ENCODE peak calls at places on chromosomes 1 and 21, in five cellular contexts. X is left lung, P is Peyer's patch, O is thyroid gland, Z is hepatocyte. D is an unnamed sample.
A peak's percentile ranks its signal among the peaks of the same experiment; 100 is the strongest.

GRCh38 chr1:214581785-214582184 is 21.2 kb upstream of the CENPF start:
- DNase-seq in Z (no peak), X (no peak), O (no peak), P (no peak), D (no peak)

GRCh38 chr1:93638981-93639380 is 42.7 kb downstream of the BCAR3 start:
- DNase-seq in P (no peak), X (no peak), O (peak; percentile 54), Z (no peak), D (no peak)

GRCh38 chr1:160830321-160831153 is 32.1 kb downstream of the CD244 start:
- DNase-seq in O (peak; percentile 80), P (peak; percentile 92), X (peak; percentile 85), Z (peak; percentile 86), D (peak; percentile 70)

GRCh38 chr1:230208619-230209261 is 141.7 kb downstream of the GALNT2 start:
- DNase-seq in P (peak; percentile 59), X (no peak), O (no peak), Z (no peak), D (no peak)

GRCh38 chr21:32494946-32495703 is 82.6 kb downstream of the EVA1C start:
- DNase-seq in P (no peak), X (no peak), O (no peak), Z (peak; percentile 10), D (no peak)

GRCh38 chr1:111603979-111604378 is 15.6 kb upstream of the RAP1A start:
- DNase-seq in Z (no peak), P (peak; percentile 90), X (no peak), O (peak; percentile 14), D (no peak)

GRCh38 chr1:78231477-78231876 is 185.7 kb downstream of the GIPC2 start:
- DNase-seq in P (peak; percentile 49), Z (no peak), O (no peak), X (no peak), D (no peak)

GRCh38 chr1:151165281-151165737 is 393 bp downstream of the LYSMD1 start:
- DNase-seq in Z (peak; percentile 62), P (peak; percentile 61), O (peak; percentile 34), X (no peak), D (no peak)

GRCh38 chr1:227922501-227923352 is 25.0 kb downstream of the WNT9A start:
- DNase-seq in P (no peak), O (no peak), X (peak; percentile 67), Z (no peak), D (no peak)

GRCh38 chr1:240465531-240465940 is 146.4 kb downstream of the GREM2 start:
- DNase-seq in P (no peak), Z (no peak), X (no peak), O (no peak), D (no peak)

GRCh38 chr1:145782166-145783099 is 41.5 kb downstream of the RNF115 start:
- DNase-seq in X (no peak), Z (no peak), O (no peak), P (no peak), D (no peak)

GRCh38 chr1:41741244-41741643 is 177.5 kb downstream of the HIVEP3 start:
- DNase-seq in Z (no peak), P (no peak), O (no peak), X (no peak), D (no peak)

GRCh38 chr1:28313710-28314510 is 14.9 kb upstream of the MED18 start:
- DNase-seq in Z (peak; percentile 90), X (peak; percentile 96), O (peak; percentile 82), P (peak; percentile 82), D (peak; percentile 93)

GRCh38 chr1:177983824-177984528 is 14.1 kb upstream of the SEC16B start:
- DNase-seq in P (no peak), X (no peak), O (peak; percentile 2), Z (peak; percentile 78), D (no peak)

GRCh38 chr1:199054706-199055105 is 415.9 kb downstream of the PTPRC start:
- DNase-seq in P (no peak), O (no peak), Z (no peak), X (no peak), D (no peak)

GRCh38 chr1:59261537-59261936 is 35.4 kb upstream of the FGGY start:
- DNase-seq in O (no peak), Z (peak; percentile 10), P (no peak), X (no peak), D (no peak)

GRCh38 chr1:72281144-72281543 is 1.2 kb downstream of the NEGR1 start:
- DNase-seq in X (no peak), O (no peak), P (no peak), Z (no peak), D (no peak)

GRCh38 chr1:75764057-75764655 is 21.9 kb upstream of the RABGGTB start:
- DNase-seq in O (no peak), P (no peak), X (no peak), Z (no peak), D (no peak)

GRCh38 chr1:202160377-202160940 is at the start of gene PTPN7:
- DNase-seq in X (peak; percentile 91), Z (no peak), P (peak; percentile 86), O (no peak), D (no peak)

GRCh38 chr1:156840880-156841279 is 18.0 kb downstream of the INSRR start:
- DNase-seq in Z (no peak), O (no peak), P (no peak), X (no peak), D (no peak)

GRCh38 chr21:42690586-42690985 is 37.2 kb downstream of the PDE9A start:
- DNase-seq in Z (no peak), X (peak; percentile 45), O (no peak), P (no peak), D (no peak)

GRCh38 chr21:40054403-40054802 is 187.2 kb downstream of the PCP4 start:
- DNase-seq in X (peak; percentile 73), P (no peak), O (peak; percentile 99), Z (peak; percentile 23), D (no peak)

GRCh38 chr1:50279622-50280320 is 143.5 kb downstream of the DMRTA2 start:
- DNase-seq in X (no peak), O (peak; percentile 51), Z (peak; percentile 52), P (no peak), D (no peak)

GRCh38 chr1:78091886-78092285 is 46.1 kb downstream of the GIPC2 start:
- DNase-seq in P (no peak), X (no peak), O (no peak), Z (no peak), D (no peak)

GRCh38 chr1:162712317-162713029 is 78.0 kb upstream of the HSD17B7 start:
- DNase-seq in X (no peak), O (no peak), P (no peak), Z (no peak), D (no peak)

GRCh38 chr1:162349635-162350330 is 26.9 kb downstream of the SPATA46 start:
- DNase-seq in P (peak; percentile 57), O (no peak), Z (peak; percentile 67), X (no peak), D (no peak)

GRCh38 chr1:28456078-28456477 is 49.8 kb upstream of the RCC1 start:
- DNase-seq in X (no peak), P (no peak), O (no peak), Z (peak; percentile 23), D (no peak)

GRCh38 chr1:24127134-24127800 is 15.3 kb upstream of the MYOM3 start:
- DNase-seq in Z (no peak), P (no peak), X (no peak), O (no peak), D (no peak)

GRCh38 chr1:165287329-165287728 is 69.2 kb downstream of the LMX1A start:
- DNase-seq in O (no peak), Z (no peak), X (no peak), P (no peak), D (no peak)

GRCh38 chr1:233907139-233907538 is 2.7 kb downstream of the SLC35F3 start:
- DNase-seq in Z (no peak), P (no peak), O (no peak), X (no peak), D (no peak)

GRCh38 chr1:218156602-218157001 is 128.5 kb upstream of the RRP15 start:
- DNase-seq in P (no peak), Z (peak; percentile 63), X (peak; percentile 64), O (peak; percentile 58), D (peak; percentile 20)

DNA sequence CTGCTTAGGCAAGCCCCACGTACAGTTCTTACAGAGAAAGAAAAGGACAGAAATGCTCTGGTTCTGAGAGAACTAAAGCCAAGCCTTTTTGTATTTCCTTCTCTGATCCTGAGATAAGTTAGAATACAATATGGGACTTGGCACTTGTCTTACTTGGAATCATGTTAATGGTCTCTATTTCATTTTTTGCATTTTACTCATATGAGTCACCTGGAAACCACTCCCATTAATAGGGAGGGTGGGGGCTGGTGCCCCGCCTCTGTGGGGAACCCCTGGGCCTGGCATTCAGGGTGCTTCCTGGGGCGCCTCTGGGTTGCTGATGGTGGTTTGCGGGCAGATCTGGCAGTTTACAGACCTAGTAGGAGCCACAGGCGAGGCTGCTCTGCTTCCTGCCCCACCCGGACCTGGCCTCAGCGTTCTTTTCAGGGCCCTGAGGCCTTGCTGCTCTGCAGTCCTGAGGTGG is 26.7 kb downstream of the TSPAN2 start:
- DNase-seq in O (peak; percentile 34), P (peak; percentile 90), X (peak; percentile 80), Z (peak; percentile 23), D (peak; percentile 33)
- H3K27ac ChIP-seq in O (no peak overlapping the region), P (no peak overlapping the region), X (no peak overlapping the region), Z (peak overlapping the region; percentile 49), D (no peak overlapping the region)

DNA sequence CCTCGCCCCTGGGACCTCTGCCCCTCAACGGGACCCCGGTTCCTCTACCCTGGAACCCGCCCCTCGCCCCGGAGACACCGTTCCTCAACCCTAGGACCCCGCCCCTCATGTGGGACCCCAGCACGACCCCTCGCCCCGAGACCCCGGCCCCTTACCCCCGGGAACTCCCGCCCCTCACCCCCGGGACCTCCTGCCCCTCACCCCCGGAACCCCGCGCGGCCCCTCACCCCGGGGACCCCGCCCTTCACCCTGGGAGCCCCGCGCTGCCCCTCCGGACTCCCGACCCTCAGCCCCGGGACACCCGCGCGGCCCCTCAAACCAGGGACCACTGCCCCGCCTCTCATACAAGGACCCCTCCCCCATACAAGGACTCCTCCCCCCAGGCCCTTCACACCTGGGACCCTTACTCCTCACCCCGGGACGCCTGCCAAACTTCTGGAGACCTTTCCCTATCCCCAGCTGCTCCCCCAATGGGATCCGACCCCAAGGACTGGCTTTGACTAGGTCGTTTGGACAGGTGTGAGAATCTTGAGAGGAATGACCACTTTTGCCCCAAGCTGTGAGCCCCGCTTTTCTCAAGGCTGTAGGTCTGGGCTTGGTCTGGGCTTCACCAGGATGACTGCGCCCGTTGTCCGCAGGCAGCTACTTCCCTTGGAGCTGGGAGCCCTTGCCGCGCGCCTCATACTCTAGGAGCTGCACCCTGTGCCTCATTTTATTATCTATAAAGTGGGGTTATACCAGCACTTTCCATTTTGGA is 843 bp downstream of the DIP2A start:
- DNase-seq in Z (peak; percentile 50), X (peak; percentile 88), P (peak; percentile 66), O (peak; percentile 45), D (peak; percentile 69)
- H3K27ac ChIP-seq in Z (peak overlapping the region; percentile 83), X (no peak overlapping the region), P (peak overlapping the region; percentile 90), O (no peak overlapping the region), D (peak overlapping the region; percentile 74)

DNA sequence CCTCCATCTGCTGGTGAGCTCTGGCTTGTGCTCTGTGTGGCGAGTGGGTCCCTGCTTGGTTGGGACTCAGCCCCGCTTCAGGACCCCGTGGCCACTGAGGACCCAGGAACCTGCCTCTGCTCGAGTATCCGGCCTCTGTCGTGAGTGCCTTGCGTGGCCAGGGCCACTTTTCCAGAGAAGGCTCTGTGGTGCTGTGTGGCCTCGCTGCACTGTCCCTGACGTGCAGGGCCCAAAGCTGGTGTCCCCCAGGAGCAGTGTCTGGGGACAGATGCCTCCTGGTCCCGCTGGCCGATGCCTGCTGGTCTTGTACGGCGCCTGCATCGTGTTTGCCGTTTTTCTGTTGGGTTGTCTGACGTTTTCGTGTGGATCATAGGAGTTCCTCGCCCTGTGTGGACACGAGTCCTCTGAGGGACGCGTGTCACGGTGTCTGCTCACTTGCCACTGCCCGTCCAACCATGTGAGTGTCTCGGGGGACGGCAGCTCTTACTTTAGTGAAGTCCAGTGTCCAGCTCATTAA is 7.3 kb downstream of the MIB2 start:
- DNase-seq in Z (no peak), X (peak; percentile 61), P (no peak), O (no peak), D (no peak)
- H3K27ac ChIP-seq in Z (no peak overlapping the region), X (no peak overlapping the region), P (no peak overlapping the region), O (no peak overlapping the region), D (no peak overlapping the region)

GRCh38 chr1:183281039-183281438 is 95.0 kb downstream of the LAMC2 start:
- DNase-seq in X (no peak), O (no peak), Z (no peak), P (peak; percentile 64), D (no peak)
- H3K27ac ChIP-seq in X (peak overlapping the region; percentile 55), O (peak overlapping the region; percentile 32), Z (no peak overlapping the region), P (no peak overlapping the region), D (no peak overlapping the region)